ENCODE peak calls at places on chromosomes 11 and 22, in six cellular contexts. G, W, B, X, D and J are unnamed samples.

GRCh38 chr11:47440054-47440476 is 8.9 kb downstream of the RAPSN start:
- DNase-seq in G (no peak), W (no peak), B (no peak), X (no peak), D (no peak), J (no peak)

GRCh38 chr22:22928666-22929380 is 41.2 kb downstream of the IGLL5 start:
- DNase-seq in G (no peak), W (peak; percentile 27), B (no peak), X (no peak), D (no peak), J (peak; percentile 85)

GRCh38 chr11:28878025-28878424 is 769.8 kb downstream of the METTL15 start:
- DNase-seq in G (no peak), W (no peak), B (no peak), X (no peak), D (no peak), J (no peak)

GRCh38 chr11:126799974-126800373 is 200.6 kb downstream of the KIRREL3 start:
- DNase-seq in G (no peak), W (no peak), B (no peak), X (no peak), D (no peak), J (no peak)

GRCh38 chr11:47870404-47870803 is 22.3 kb upstream of the NUP160 start:
- DNase-seq in G (no peak), W (no peak), B (no peak), X (no peak), D (no peak), J (no peak)

GRCh38 chr11:12717851-12718291 is 43.6 kb downstream of the TEAD1 start:
- DNase-seq in G (no peak), W (no peak), B (no peak), X (no peak), D (no peak), J (peak; percentile 33)

GRCh38 chr11:121582296-121582695 is 129.5 kb upstream of the SORL1-AS1 start:
- DNase-seq in G (no peak), W (no peak), B (no peak), X (no peak), D (no peak), J (peak; percentile 27)

GRCh38 chr22:21025763-21026755 is 6.3 kb downstream of the SLC7A4 start:
- DNase-seq in G (peak; percentile 63), W (no peak), B (no peak), X (no peak), D (no peak), J (no peak)

GRCh38 chr11:124864892-124865180 is 396 bp upstream of the ROBO3 start:
- DNase-seq in G (no peak), W (no peak), B (no peak), X (no peak), D (no peak), J (no peak)

GRCh38 chr11:118132385-118133151 is 20.1 kb downstream of the SCN4B start:
- DNase-seq in G (no peak), W (no peak), B (no peak), X (no peak), D (no peak), J (no peak)

GRCh38 chr11:117870176-117870952 is 6.1 kb downstream of the FXYD6 start:
- DNase-seq in G (no peak), W (no peak), B (no peak), X (peak; percentile 24), D (peak; percentile 37), J (no peak)

GRCh38 chr11:108975641-108976071 is 310.8 kb downstream of the DDX10 start:
- DNase-seq in G (no peak), W (no peak), B (no peak), X (no peak), D (no peak), J (no peak)

GRCh38 chr11:19311306-19312030 is 70.7 kb upstream of the E2F8 start:
- DNase-seq in G (peak; percentile 65), W (peak; percentile 63), B (peak; percentile 61), X (peak; percentile 83), D (peak; percentile 74), J (peak; percentile 58)

GRCh38 chr11:48017105-48017874 is 36.9 kb downstream of the PTPRJ start:
- DNase-seq in G (no peak), W (no peak), B (no peak), X (no peak), D (no peak), J (peak; percentile 53)

GRCh38 chr11:131691558-131692041 is 321.2 kb downstream of the NTM start:
- DNase-seq in G (peak; percentile 82), W (peak; percentile 15), B (peak; percentile 68), X (peak; percentile 80), D (peak; percentile 80), J (no peak)

GRCh38 chr22:33051960-33052839 is 6.0 kb downstream of the SYN3 start:
- DNase-seq in G (no peak), W (no peak), B (no peak), X (peak; percentile 88), D (peak; percentile 20), J (peak; percentile 32)

GRCh38 chr11:36500315-36500721 is 9.8 kb downstream of the TRAF6 start:
- DNase-seq in G (no peak), W (peak; percentile 89), B (no peak), X (no peak), D (peak; percentile 30), J (no peak)

GRCh38 chr22:31615940-31616314 is 46.1 kb downstream of the PISD start:
- DNase-seq in G (no peak), W (no peak), B (no peak), X (no peak), D (no peak), J (no peak)

GRCh38 chr11:2539761-2540520 is 95.1 kb downstream of the KCNQ1 start:
- DNase-seq in G (no peak), W (no peak), B (no peak), X (no peak), D (peak; percentile 39), J (no peak)

GRCh38 chr11:61870429-61871039 is 20.8 kb downstream of the FADS3 start:
- DNase-seq in G (no peak), W (peak; percentile 12), B (no peak), X (no peak), D (no peak), J (no peak)

GRCh38 chr11:65078151-65078550 is 5.7 kb downstream of the CDCA5 start:
- DNase-seq in G (peak; percentile 66), W (peak; percentile 15), B (peak; percentile 64), X (peak; percentile 80), D (peak; percentile 57), J (peak; percentile 71)

GRCh38 chr22:25153961-25154685 is 45.5 kb upstream of the CRYBB3 start:
- DNase-seq in G (no peak), W (peak; percentile 31), B (no peak), X (peak; percentile 54), D (peak; percentile 51), J (no peak)

GRCh38 chr22:49756201-49756600 is 71.5 kb downstream of the BRD1 start:
- DNase-seq in G (no peak), W (no peak), B (no peak), X (no peak), D (no peak), J (no peak)

GRCh38 chr11:95556011-95556341 is 233.6 kb downstream of the FAM76B start:
- DNase-seq in G (no peak), W (no peak), B (no peak), X (no peak), D (no peak), J (no peak)

GRCh38 chr11:95556342-95557151 is 233.0 kb downstream of the FAM76B start:
- DNase-seq in G (no peak), W (peak; percentile 96), B (no peak), X (peak; percentile 2), D (peak; percentile 82), J (no peak)

GRCh38 chr11:95563173-95563572 is 226.4 kb downstream of the FAM76B start:
- DNase-seq in G (no peak), W (no peak), B (no peak), X (no peak), D (no peak), J (no peak)

GRCh38 chr11:95563859-95564258 is 225.7 kb downstream of the FAM76B start:
- DNase-seq in G (no peak), W (no peak), B (no peak), X (no peak), D (no peak), J (no peak)

DNA sequence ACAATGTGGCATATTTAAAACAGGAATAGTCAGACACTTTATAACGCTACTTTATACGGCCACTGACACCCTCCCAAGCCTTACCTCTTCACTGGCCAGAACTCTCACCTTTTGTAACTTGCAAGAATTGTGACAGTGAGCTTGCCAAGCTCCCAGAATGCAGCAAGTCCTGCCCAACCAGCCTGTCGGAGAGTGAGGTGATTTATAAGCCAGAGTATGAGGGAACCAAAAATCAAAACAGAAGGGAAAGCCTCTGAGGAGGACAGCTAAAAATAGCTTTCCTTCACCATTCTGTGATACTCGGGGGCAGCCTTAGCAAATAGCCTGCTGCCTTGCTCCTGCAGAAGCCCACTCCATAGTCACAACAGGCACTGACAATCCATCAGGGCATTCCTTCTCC is 229.7 kb downstream of the FAM76B start:
- DNase-seq in G (no peak), W (no peak), B (no peak), X (no peak), D (no peak), J (no peak)
- H3K4me2 ChIP-seq in G (no peak overlapping the region), W (no peak overlapping the region), B (no peak overlapping the region), X (no peak overlapping the region), D (no peak overlapping the region), J (no peak overlapping the region)

GRCh38 chr11:111378185-111378772 is 796 bp downstream of the POU2AF1 start:
- DNase-seq in G (no peak), W (no peak), B (no peak), X (no peak), D (no peak), J (peak; percentile 53)
- H2AFZ ChIP-seq in G (no peak overlapping the region), W (no peak overlapping the region), B (no peak overlapping the region), X (peak overlapping the region; percentile 87), D (no peak overlapping the region), J (no peak overlapping the region)

GRCh38 chr22:40036126-40036525 is 41.4 kb downstream of the FAM83F start:
- DNase-seq in G (no peak), W (no peak), B (no peak), X (no peak), D (no peak), J (no peak)

GRCh38 chr22:40037320-40037719 is 42.6 kb downstream of the FAM83F start:
- DNase-seq in G (no peak), W (no peak), B (no peak), X (no peak), D (no peak), J (no peak)

GRCh38 chr22:40035351-40035750 is 40.6 kb downstream of the FAM83F start:
- DNase-seq in G (no peak), W (no peak), B (no peak), X (no peak), D (no peak), J (no peak)

GRCh38 chr22:40039482-40039881 is 44.7 kb downstream of the FAM83F start:
- DNase-seq in G (no peak), W (no peak), B (no peak), X (no peak), D (no peak), J (no peak)

GRCh38 chr22:40036591-40037225 is 42.0 kb downstream of the FAM83F start:
- DNase-seq in G (peak; percentile 63), W (peak; percentile 77), B (peak; percentile 83), X (peak; percentile 88), D (peak; percentile 88), J (peak; percentile 85)
- H3K4me2 ChIP-seq in G (no peak overlapping the region), W (no peak overlapping the region), B (no peak overlapping the region), X (no peak overlapping the region), D (no peak overlapping the region), J (no peak overlapping the region)

DNA sequence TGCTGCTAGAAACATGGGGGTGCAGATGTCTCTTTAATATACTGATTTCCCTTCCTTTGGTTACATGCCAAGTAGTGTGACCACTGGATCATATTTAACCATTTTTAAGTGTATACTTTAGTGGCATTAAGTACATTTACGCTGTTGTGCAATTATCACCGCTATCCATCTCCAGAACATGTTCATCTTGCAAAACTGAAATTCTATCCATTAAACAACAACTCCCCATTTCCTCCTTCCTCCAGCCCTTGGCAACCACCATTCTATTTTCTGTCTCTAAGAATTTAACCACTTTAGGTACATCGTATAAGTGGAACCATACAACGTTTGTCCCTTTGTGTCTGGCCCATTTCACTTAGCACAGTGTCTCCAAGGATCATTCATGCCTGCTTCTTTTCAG is 44.4 kb upstream of the ZBED5 start:
- DNase-seq in G (no peak), W (peak; percentile 76), B (no peak), X (no peak), D (no peak), J (no peak)
- H2AFZ ChIP-seq in G (peak overlapping the region; percentile 75), W (no peak overlapping the region), B (no peak overlapping the region), X (no peak overlapping the region), D (no peak overlapping the region), J (no peak overlapping the region)